ENCODE peak calls at places on chromosome 4, in nine cellular contexts. L, R, U, T, D, J, I, W and Y are unnamed samples.

GRCh38 chr4:54277691-54278090 is 48.6 kb downstream of the PDGFRA start:
- DNase-seq in W (peak; percentile 68), R (peak; percentile 38), T (no peak), U (peak; percentile 34), L (no peak), I (no peak), D (peak; percentile 64), J (peak; percentile 75), Y (no peak)

GRCh38 chr4:52038109-52038912 is at the start of gene SGCB:
- DNase-seq in R (peak; percentile 80), U (no peak), T (peak; percentile 46), D (peak; percentile 46), W (peak; percentile 53), J (peak; percentile 58), I (peak; percentile 29), L (peak; percentile 74), Y (no peak)

GRCh38 chr4:25938251-25939186 is 24.5 kb downstream of the SMIM20 start:
- DNase-seq in T (no peak), U (no peak), R (no peak), D (peak; percentile 82), I (peak; percentile 27), W (no peak), L (no peak), J (peak; percentile 5), Y (no peak)

GRCh38 chr4:7893539-7893938 is 46.1 kb downstream of the AFAP1 start:
- DNase-seq in U (no peak), J (no peak), D (no peak), T (no peak), W (no peak), R (no peak), L (no peak), I (no peak), Y (no peak)

GRCh38 chr4:56289934-56290333 is 97.4 kb downstream of the AASDH start:
- DNase-seq in U (no peak), L (no peak), R (no peak), J (no peak), T (no peak), W (no peak), D (no peak), I (no peak), Y (no peak)

GRCh38 chr4:83386931-83387897 is 52.6 kb upstream of the HPSE start:
- DNase-seq in D (no peak), T (no peak), L (no peak), W (peak; percentile 20), J (peak; percentile 68), I (no peak), R (no peak), U (no peak), Y (no peak)

GRCh38 chr4:13547563-13548041 is 3.3 kb upstream of the NKX3-2 start:
- DNase-seq in U (no peak), J (no peak), T (no peak), L (no peak), R (peak; percentile 41), W (no peak), I (no peak), D (no peak), Y (no peak)

GRCh38 chr4:86497980-86498379 is 96.1 kb upstream of the PTPN13 start:
- DNase-seq in J (peak; percentile 24), L (no peak), D (peak; percentile 22), W (no peak), I (peak; percentile 47), R (no peak), U (no peak), T (no peak), Y (no peak)

GRCh38 chr4:151865327-151865726 is 104.5 kb upstream of the GATB start:
- DNase-seq in J (no peak), U (no peak), L (no peak), R (no peak), W (no peak), D (no peak), I (peak; percentile 65), T (peak; percentile 17), Y (no peak)

GRCh38 chr4:165965503-165965902 is 92.5 kb downstream of the TLL1 start:
- DNase-seq in W (peak; percentile 57), T (no peak), R (no peak), I (no peak), L (no peak), D (no peak), U (no peak), J (peak; percentile 68), Y (no peak)

GRCh38 chr4:27819261-27819660 is 958.6 kb downstream of the STIM2 start:
- DNase-seq in R (no peak), L (no peak), U (no peak), W (no peak), I (no peak), J (no peak), D (no peak), T (no peak), Y (no peak)

GRCh38 chr4:151436093-151436518 is 27.1 kb downstream of the FHIP1A start:
- DNase-seq in I (no peak), J (peak; percentile 79), T (no peak), W (no peak), R (no peak), L (no peak), D (no peak), U (peak; percentile 13), Y (no peak)

GRCh38 chr4:18042754-18043153 is 21.2 kb upstream of the LCORL start:
- DNase-seq in T (no peak), I (no peak), R (no peak), U (no peak), D (no peak), L (no peak), W (no peak), J (peak; percentile 25), Y (no peak)

GRCh38 chr4:189940178-189941004 is at the start of gene FRG1:
- DNase-seq in J (peak; percentile 87), I (peak; percentile 94), W (peak; percentile 84), R (peak; percentile 97), D (peak; percentile 95), T (peak; percentile 85), L (peak; percentile 97), U (peak; percentile 88), Y (peak; percentile 87)

GRCh38 chr4:13178621-13179020 is 305.5 kb downstream of the RAB28 start:
- DNase-seq in L (no peak), R (no peak), I (no peak), W (no peak), D (no peak), T (no peak), U (no peak), J (no peak), Y (no peak)

GRCh38 chr4:26248647-26249046 is 72.2 kb upstream of the RBPJ start:
- DNase-seq in D (peak; percentile 80), L (no peak), T (no peak), J (no peak), I (peak; percentile 41), R (no peak), W (no peak), U (peak; percentile 85), Y (peak; percentile 67)

GRCh38 chr4:182807346-182807745 is 109.8 kb downstream of the DCTD start:
- DNase-seq in J (no peak), W (no peak), T (no peak), I (no peak), R (no peak), D (no peak), U (no peak), L (no peak), Y (no peak)

DNA sequence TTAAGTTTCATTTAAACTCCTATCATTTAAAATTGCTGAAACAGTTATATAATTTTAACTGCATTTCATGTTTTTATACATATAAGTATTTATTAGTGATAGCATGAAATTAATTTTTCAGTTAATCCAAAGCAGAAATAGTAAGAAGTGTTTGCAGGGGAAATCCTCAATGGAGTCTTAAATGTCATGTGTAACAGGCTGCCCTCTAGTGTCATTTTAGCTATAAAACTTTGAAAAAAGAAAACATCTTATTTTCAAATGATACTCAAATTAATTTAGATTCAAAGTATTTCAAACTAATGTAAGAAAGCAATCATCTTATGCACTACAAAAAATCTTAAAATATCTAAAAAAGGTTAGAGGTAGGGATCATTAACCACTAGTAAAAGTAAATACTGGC is 27.1 kb downstream of the TAPT1 start:
- DNase-seq in J (peak; percentile 35), I (no peak), R (peak; percentile 40), L (no peak), W (no peak), D (peak; percentile 39), U (no peak), T (no peak), Y (no peak)
- TF ChIP-seq CTCF in J (peak; percentile 57), I (no peak), R (peak; percentile 60), L (no peak), W (peak; percentile 60), D (peak; percentile 54), U (peak; percentile 54), T (peak; percentile 28), Y (peak; percentile 44)

GRCh38 chr4:142660728-142661127 is 185.4 kb downstream of the INPP4B start:
- DNase-seq in U (no peak), T (no peak), J (no peak), I (no peak), D (no peak), R (no peak), L (no peak), W (no peak), Y (no peak)
- TF ChIP-seq CTCF in U (peak; percentile 7), T (no peak), J (no peak), I (no peak), D (peak; percentile 11), R (no peak), L (no peak), W (no peak), Y (no peak)

DNA sequence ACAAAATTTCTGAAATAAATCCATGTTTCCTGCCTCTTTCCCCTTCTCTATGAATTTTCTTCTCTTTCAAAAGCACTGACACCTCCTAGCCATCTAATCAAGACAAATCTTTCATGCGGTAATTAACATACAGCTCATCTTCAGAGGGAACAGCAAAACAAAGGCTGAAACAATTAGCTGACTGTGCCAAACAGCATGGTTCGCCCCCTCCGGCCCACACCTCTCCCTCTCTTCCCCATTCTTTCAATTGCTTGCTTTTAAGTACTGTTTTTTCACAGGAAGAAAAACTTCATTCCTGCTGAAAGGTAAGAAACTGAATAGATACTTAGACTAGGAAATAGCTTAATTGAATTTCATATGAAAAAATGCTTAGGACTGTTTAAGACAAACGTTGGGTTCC is 291.1 kb upstream of the NOCT start:
- DNase-seq in D (no peak), J (no peak), I (no peak), T (no peak), R (no peak), L (no peak), U (no peak), W (no peak), Y (no peak)
- TF ChIP-seq CTCF in D (no peak), J (no peak), I (no peak), T (no peak), R (no peak), L (no peak), U (no peak), W (no peak), Y (no peak)

DNA sequence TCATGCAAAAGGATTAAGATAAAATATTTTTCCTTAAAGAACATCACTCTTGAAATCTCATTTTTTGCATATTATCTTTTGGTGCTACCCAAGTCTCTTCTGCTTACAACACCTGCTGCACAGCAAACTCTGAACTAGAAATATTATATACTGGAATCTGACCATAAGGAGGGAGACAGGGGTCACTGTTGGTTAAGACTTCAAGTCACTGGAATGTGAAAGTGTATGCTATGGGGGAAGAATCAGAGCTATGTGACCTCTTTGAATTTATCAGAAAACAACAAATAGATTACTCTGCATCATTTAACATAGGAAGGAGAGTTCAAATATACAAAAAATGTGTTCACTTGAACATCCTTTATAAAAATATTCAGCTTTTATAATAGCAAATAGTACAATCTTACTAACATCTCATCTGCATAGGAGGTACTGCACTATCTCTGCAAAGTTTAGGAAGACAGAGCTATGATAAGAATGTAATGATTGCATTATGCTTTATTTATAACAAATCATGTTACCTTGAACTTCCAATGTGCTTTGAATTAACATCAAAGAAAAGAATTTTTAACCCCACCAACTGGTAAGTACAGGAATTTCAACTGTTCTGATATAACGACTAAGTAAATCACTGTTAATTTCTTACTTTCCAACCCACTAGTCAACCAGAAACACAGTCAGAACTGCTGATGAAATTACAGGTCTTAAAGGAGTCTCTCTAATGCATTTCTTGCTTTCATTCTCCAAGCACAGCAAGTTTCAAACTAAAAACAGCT is 69.8 kb downstream of the ZNF827 start:
- DNase-seq in I (no peak), D (peak; percentile 30), J (peak; percentile 46), R (no peak), U (no peak), W (no peak), T (no peak), L (no peak), Y (no peak)
- TF ChIP-seq CTCF in I (no peak), D (peak; percentile 27), J (peak; percentile 56), R (peak; percentile 8), U (peak; percentile 29), W (no peak), T (peak; percentile 9), L (no peak), Y (no peak)